ENCODE peak calls at places on chromosomes 7 and 10, in four cellular contexts. Y is fibroblast of the aortic adventitia, X is uterus, R is Caco-2. Q is an unnamed sample.

GRCh38 chr7:73528204-73528603 is 6.1 kb upstream of the BAZ1B start:
- DNase-seq in Y (no peak), X (no peak), R (no peak), Q (no peak)

GRCh38 chr10:100522945-100523344 is 3.3 kb upstream of the SEC31B start:
- DNase-seq in Y (no peak), X (no peak), R (no peak), Q (no peak)

GRCh38 chr10:114332808-114333207 is 71.5 kb downstream of the AFAP1L2 start:
- DNase-seq in Y (no peak), X (peak; percentile 54), R (no peak), Q (peak; percentile 31)

GRCh38 chr7:69374036-69374420 is 224.2 kb upstream of the AUTS2 start:
- DNase-seq in Y (peak; percentile 56), X (peak; percentile 47), R (no peak), Q (peak; percentile 93)

GRCh38 chr7:5363729-5364128 is 59.9 kb downstream of the TNRC18 start:
- DNase-seq in Y (no peak), X (no peak), R (no peak), Q (no peak)

GRCh38 chr10:27393961-27394360 is 110.1 kb upstream of the RAB18 start:
- DNase-seq in Y (no peak), X (no peak), R (no peak), Q (no peak)

GRCh38 chr10:132507467-132507955 is 30.1 kb upstream of the INPP5A start:
- DNase-seq in Y (no peak), X (no peak), R (peak; percentile 19), Q (no peak)

GRCh38 chr7:101162551-101163280 is 2.7 kb downstream of the VGF start:
- DNase-seq in Y (no peak), X (no peak), R (peak; percentile 84), Q (peak; percentile 42)

GRCh38 chr7:17301491-17302101 is 3.1 kb downstream of the AHR start:
- DNase-seq in Y (peak; percentile 75), X (no peak), R (no peak), Q (peak; percentile 51)

GRCh38 chr7:81111358-81111757 is 192.5 kb upstream of the SEMA3C start:
- DNase-seq in Y (peak; percentile 95), X (no peak), R (no peak), Q (peak; percentile 98)

GRCh38 chr10:6297522-6297921 is 94.8 kb downstream of the PFKFB3 start:
- DNase-seq in Y (no peak), X (no peak), R (no peak), Q (no peak)

GRCh38 chr7:46071601-46072000 is 150.5 kb upstream of the IGFBP3 start:
- DNase-seq in Y (peak; percentile 43), X (no peak), R (no peak), Q (peak; percentile 36)

GRCh38 chr7:47538846-47539311 is 43.0 kb downstream of the TNS3 start:
- DNase-seq in Y (no peak), X (no peak), R (no peak), Q (no peak)

GRCh38 chr7:101125989-101126650 is 784 bp upstream of the SERPINE1 start:
- DNase-seq in Y (peak; percentile 88), X (peak; percentile 81), R (no peak), Q (peak; percentile 76)

GRCh38 chr7:2251841-2252771 is 10.1 kb downstream of the NUDT1 start:
- DNase-seq in Y (no peak), X (no peak), R (no peak), Q (no peak)

GRCh38 chr7:38330048-38330447 is 56.6 kb upstream of the TARP start:
- DNase-seq in Y (no peak), X (no peak), R (no peak), Q (no peak)

GRCh38 chr10:96338279-96338925 is 20.4 kb downstream of the OPALIN start:
- DNase-seq in Y (no peak), X (no peak), R (no peak), Q (no peak)

GRCh38 chr10:34615770-34616169 is 199.3 kb downstream of the PARD3 start:
- DNase-seq in Y (no peak), X (no peak), R (no peak), Q (no peak)

GRCh38 chr7:94303736-94304135 is 91.0 kb upstream of the COL1A2 start:
- DNase-seq in Y (peak; percentile 87), X (peak; percentile 54), R (no peak), Q (peak; percentile 86)

GRCh38 chr7:101947899-101948298 is 130.5 kb downstream of the CUX1 start:
- DNase-seq in Y (peak; percentile 26), X (peak; percentile 79), R (no peak), Q (no peak)

GRCh38 chr7:95246935-95247370 is 77.4 kb downstream of the PON1 start:
- DNase-seq in Y (peak; percentile 83), X (peak; percentile 28), R (peak; percentile 62), Q (peak; percentile 72)

GRCh38 chr10:63007112-63007511 is 126.0 kb upstream of the NRBF2 start:
- DNase-seq in Y (no peak), X (no peak), R (no peak), Q (no peak)

GRCh38 chr7:48087349-48087748 is 1.7 kb upstream of the UPP1 start:
- DNase-seq in Y (peak; percentile 82), X (no peak), R (no peak), Q (peak; percentile 86)

DNA sequence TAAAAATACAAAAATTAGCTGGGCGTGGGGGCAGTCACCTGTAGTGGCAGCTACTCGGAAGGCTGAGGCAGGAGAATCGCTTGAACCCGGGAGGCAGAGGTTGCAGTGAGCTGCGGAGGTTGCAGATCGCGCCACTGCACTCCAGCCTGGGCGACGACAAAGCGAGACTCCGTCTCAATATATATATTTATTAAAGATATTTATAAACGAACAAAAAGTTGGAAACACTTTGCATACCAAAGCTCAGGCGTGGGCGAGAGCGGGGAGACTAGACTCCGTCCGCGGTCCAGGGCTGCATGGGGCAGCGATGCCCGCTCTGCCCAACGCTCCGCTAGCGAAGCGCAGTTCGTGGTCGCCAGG is 7.9 kb upstream of the CRYGN start:
- DNase-seq in Y (no peak), X (no peak), R (no peak), Q (no peak)
- H3K4me3 ChIP-seq in Y (no peak overlapping the region), X (no peak overlapping the region), R (no peak overlapping the region), Q (peak overlapping the region; percentile 39)

GRCh38 chr10:51675088-51675487 is 24.3 kb downstream of the CSTF2T start:
- DNase-seq in Y (no peak), X (no peak), R (no peak), Q (peak; percentile 48)
- H3K4me3 ChIP-seq in Y (no peak overlapping the region), X (no peak overlapping the region), R (no peak overlapping the region), Q (no peak overlapping the region)

DNA sequence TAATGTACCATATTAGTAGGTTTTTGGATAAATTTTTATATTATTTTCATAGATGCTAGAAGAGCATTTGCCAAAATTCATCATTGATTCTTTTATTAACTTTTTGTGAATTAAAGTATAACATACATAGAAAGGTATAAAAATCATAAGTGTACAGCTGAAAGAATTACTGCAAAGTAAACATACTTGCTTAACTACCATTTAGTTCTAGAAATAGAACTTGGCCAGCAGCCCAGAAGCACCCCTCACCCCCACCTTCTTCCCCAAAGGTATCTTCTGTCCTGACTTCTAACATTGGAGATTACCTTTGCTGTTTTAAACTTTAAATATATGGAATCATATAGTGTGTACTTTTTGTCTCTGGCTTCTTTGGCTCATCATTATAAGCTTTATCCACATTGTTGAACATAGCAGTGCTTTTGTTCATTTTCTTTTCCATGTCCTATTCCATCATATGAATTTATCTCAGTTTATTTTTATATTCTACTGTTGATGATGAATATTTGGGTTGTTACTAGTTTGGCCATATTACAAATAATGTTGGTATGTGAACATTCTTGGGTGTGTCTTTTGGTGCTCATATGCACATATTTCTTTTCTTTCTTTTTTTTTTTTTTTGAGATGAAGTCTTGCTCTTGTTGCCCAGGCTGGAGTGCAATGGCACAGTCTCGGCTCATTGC is 142.8 kb downstream of the ADK start:
- DNase-seq in Y (peak; percentile 86), X (no peak), R (no peak), Q (peak; percentile 85)
- H3K4me3 ChIP-seq in Y (no peak overlapping the region), X (no peak overlapping the region), R (no peak overlapping the region), Q (no peak overlapping the region)

GRCh38 chr7:30010022-30010421 is 16.5 kb downstream of the FKBP14 start:
- DNase-seq in Y (no peak), X (no peak), R (no peak), Q (no peak)
- H3K4me3 ChIP-seq in Y (no peak overlapping the region), X (no peak overlapping the region), R (no peak overlapping the region), Q (no peak overlapping the region)

Q was measured in AG10803.